ENCODE peak calls at places on chromosomes 2 and 18, in four cellular contexts. One of them, this sample, is unnamed.

GRCh38 chr2:74383254-74383653 is 3.1 kb upstream of the DCTN1 start:
- DNase-seq in adrenal gland: no peak
- DNase-seq in CD8-positive, alpha-beta memory T cell: no peak
- DNase-seq in neural progenitor cell: no peak
- DNase-seq in this sample: no peak

GRCh38 chr2:218290316-218291261 is 1.7 kb downstream of the TMBIM1 start:
- DNase-seq in adrenal gland: no peak
- DNase-seq in CD8-positive, alpha-beta memory T cell: peak; percentile 66
- DNase-seq in neural progenitor cell: no peak
- DNase-seq in this sample: no peak

GRCh38 chr18:51666717-51667320 is 469.3 kb upstream of the MEX3C start:
- DNase-seq in adrenal gland: peak; percentile 57
- DNase-seq in CD8-positive, alpha-beta memory T cell: no peak
- DNase-seq in neural progenitor cell: peak; percentile 61
- DNase-seq in this sample: peak; percentile 6

GRCh38 chr18:67385455-67385854 is 131.1 kb downstream of the DSEL start:
- DNase-seq in adrenal gland: no peak
- DNase-seq in CD8-positive, alpha-beta memory T cell: no peak
- DNase-seq in neural progenitor cell: no peak
- DNase-seq in this sample: no peak

GRCh38 chr2:155600914-155601760 is 731.4 kb downstream of the NR4A2 start:
- DNase-seq in adrenal gland: no peak
- DNase-seq in CD8-positive, alpha-beta memory T cell: no peak
- DNase-seq in neural progenitor cell: no peak
- DNase-seq in this sample: no peak

GRCh38 chr2:104052341-104052740 is 801.6 kb upstream of the POU3F3 start:
- DNase-seq in adrenal gland: no peak
- DNase-seq in CD8-positive, alpha-beta memory T cell: no peak
- DNase-seq in neural progenitor cell: peak; percentile 79
- DNase-seq in this sample: no peak

GRCh38 chr2:11433875-11434274 is 32.1 kb downstream of the E2F6 start:
- DNase-seq in adrenal gland: no peak
- DNase-seq in CD8-positive, alpha-beta memory T cell: no peak
- DNase-seq in neural progenitor cell: no peak
- DNase-seq in this sample: no peak

GRCh38 chr2:120109186-120110061 is 96.5 kb downstream of the EPB41L5 start:
- DNase-seq in adrenal gland: no peak
- DNase-seq in CD8-positive, alpha-beta memory T cell: peak; percentile 55
- DNase-seq in neural progenitor cell: no peak
- DNase-seq in this sample: peak; percentile 25

GRCh38 chr2:209525834-209526281 is 102.0 kb downstream of the MAP2 start:
- DNase-seq in adrenal gland: no peak
- DNase-seq in CD8-positive, alpha-beta memory T cell: no peak
- DNase-seq in neural progenitor cell: no peak
- DNase-seq in this sample: peak; percentile 71

GRCh38 chr2:98463081-98463481 is 18.4 kb downstream of the INPP4A start:
- DNase-seq in adrenal gland: peak; percentile 11
- DNase-seq in CD8-positive, alpha-beta memory T cell: no peak
- DNase-seq in neural progenitor cell: no peak
- DNase-seq in this sample: no peak

GRCh38 chr2:23926289-23926749 is 604 bp downstream of the ATAD2B start:
- DNase-seq in adrenal gland: peak; percentile 64
- DNase-seq in CD8-positive, alpha-beta memory T cell: no peak
- DNase-seq in neural progenitor cell: peak; percentile 74
- DNase-seq in this sample: no peak

GRCh38 chr2:12057436-12058166 is 311.2 kb downstream of the LPIN1 start:
- DNase-seq in adrenal gland: peak; percentile 41
- DNase-seq in CD8-positive, alpha-beta memory T cell: no peak
- DNase-seq in neural progenitor cell: no peak
- DNase-seq in this sample: no peak

GRCh38 chr2:1633092-1633721 is 111.1 kb downstream of the PXDN start:
- DNase-seq in adrenal gland: no peak
- DNase-seq in CD8-positive, alpha-beta memory T cell: no peak
- DNase-seq in neural progenitor cell: no peak
- DNase-seq in this sample: no peak

GRCh38 chr18:79556829-79557585 is 122.6 kb upstream of the CTDP1 start:
- DNase-seq in adrenal gland: no peak
- DNase-seq in CD8-positive, alpha-beta memory T cell: no peak
- DNase-seq in neural progenitor cell: no peak
- DNase-seq in this sample: no peak

GRCh38 chr18:22309191-22309590 is 108.5 kb downstream of the CTAGE1 start:
- DNase-seq in adrenal gland: no peak
- DNase-seq in CD8-positive, alpha-beta memory T cell: no peak
- DNase-seq in neural progenitor cell: no peak
- DNase-seq in this sample: no peak

GRCh38 chr2:220394433-220394832 is 767.0 kb downstream of the SLC4A3 start:
- DNase-seq in adrenal gland: peak; percentile 30
- DNase-seq in CD8-positive, alpha-beta memory T cell: no peak
- DNase-seq in neural progenitor cell: no peak
- DNase-seq in this sample: peak; percentile 49

GRCh38 chr2:3785220-3785889 is 82.0 kb downstream of the DCDC2C start:
- DNase-seq in adrenal gland: no peak
- DNase-seq in CD8-positive, alpha-beta memory T cell: no peak
- DNase-seq in neural progenitor cell: no peak
- DNase-seq in this sample: peak; percentile 82

GRCh38 chr2:10426726-10427567 is 21.2 kb downstream of the ODC1 start:
- DNase-seq in adrenal gland: no peak
- DNase-seq in CD8-positive, alpha-beta memory T cell: no peak
- DNase-seq in neural progenitor cell: peak; percentile 55
- DNase-seq in this sample: no peak

GRCh38 chr2:56217106-56217505 is 33.3 kb downstream of the CCDC85A start:
- DNase-seq in adrenal gland: no peak
- DNase-seq in CD8-positive, alpha-beta memory T cell: no peak
- DNase-seq in neural progenitor cell: peak; percentile 26
- DNase-seq in this sample: no peak

GRCh38 chr2:149360106-149360505 is 29.7 kb downstream of the LYPD6 start:
- DNase-seq in adrenal gland: no peak
- DNase-seq in CD8-positive, alpha-beta memory T cell: no peak
- DNase-seq in neural progenitor cell: peak; percentile 21
- DNase-seq in this sample: peak; percentile 26

GRCh38 chr2:148614024-148614331 is 30.6 kb upstream of the EPC2 start:
- DNase-seq in adrenal gland: no peak
- DNase-seq in CD8-positive, alpha-beta memory T cell: no peak
- DNase-seq in neural progenitor cell: peak; percentile 69
- DNase-seq in this sample: peak; percentile 45

GRCh38 chr2:63790491-63790890 is 51.2 kb upstream of the UGP2 start:
- DNase-seq in adrenal gland: no peak
- DNase-seq in CD8-positive, alpha-beta memory T cell: no peak
- DNase-seq in neural progenitor cell: no peak
- DNase-seq in this sample: no peak

GRCh38 chr2:184923751-184924150 is 325.4 kb downstream of the ZNF804A start:
- DNase-seq in adrenal gland: no peak
- DNase-seq in CD8-positive, alpha-beta memory T cell: no peak
- DNase-seq in neural progenitor cell: no peak
- DNase-seq in this sample: no peak

GRCh38 chr2:171600126-171600525 is 77.9 kb downstream of the CYBRD1 start:
- DNase-seq in adrenal gland: no peak
- DNase-seq in CD8-positive, alpha-beta memory T cell: no peak
- DNase-seq in neural progenitor cell: no peak
- DNase-seq in this sample: no peak

GRCh38 chr2:128026422-128027277 is 1.2 kb downstream of the SAP130 start:
- DNase-seq in adrenal gland: no peak
- DNase-seq in CD8-positive, alpha-beta memory T cell: no peak
- DNase-seq in neural progenitor cell: no peak
- DNase-seq in this sample: no peak

GRCh38 chr2:121489284-121489683 is 41.4 kb upstream of the RNU4ATAC start:
- DNase-seq in adrenal gland: no peak
- DNase-seq in CD8-positive, alpha-beta memory T cell: no peak
- DNase-seq in neural progenitor cell: no peak
- DNase-seq in this sample: no peak

GRCh38 chr2:62559582-62559981 is 53.6 kb upstream of the TMEM17 start:
- DNase-seq in adrenal gland: no peak
- DNase-seq in CD8-positive, alpha-beta memory T cell: no peak
- DNase-seq in neural progenitor cell: no peak
- DNase-seq in this sample: no peak

GRCh38 chr2:196696423-196697073 is 57.0 kb downstream of the CCDC150 start:
- DNase-seq in adrenal gland: no peak
- DNase-seq in CD8-positive, alpha-beta memory T cell: no peak
- DNase-seq in neural progenitor cell: no peak
- DNase-seq in this sample: peak; percentile 54

GRCh38 chr2:230873670-230874401 is 9.1 kb downstream of the ITM2C start:
- DNase-seq in adrenal gland: peak; percentile 6
- DNase-seq in CD8-positive, alpha-beta memory T cell: no peak
- DNase-seq in neural progenitor cell: no peak
- DNase-seq in this sample: no peak

GRCh38 chr2:230874876-230875275 is 10.1 kb downstream of the ITM2C start:
- DNase-seq in adrenal gland: peak; percentile 9
- DNase-seq in CD8-positive, alpha-beta memory T cell: no peak
- DNase-seq in neural progenitor cell: no peak
- DNase-seq in this sample: no peak

GRCh38 chr2:230872968-230873669 is 8.4 kb downstream of the ITM2C start:
- DNase-seq in adrenal gland: no peak
- DNase-seq in CD8-positive, alpha-beta memory T cell: no peak
- DNase-seq in neural progenitor cell: no peak
- DNase-seq in this sample: no peak

GRCh38 chr2:230875347-230876315 is 10.9 kb downstream of the ITM2C start:
- DNase-seq in adrenal gland: no peak
- DNase-seq in CD8-positive, alpha-beta memory T cell: no peak
- DNase-seq in neural progenitor cell: no peak
- DNase-seq in this sample: no peak

DNA sequence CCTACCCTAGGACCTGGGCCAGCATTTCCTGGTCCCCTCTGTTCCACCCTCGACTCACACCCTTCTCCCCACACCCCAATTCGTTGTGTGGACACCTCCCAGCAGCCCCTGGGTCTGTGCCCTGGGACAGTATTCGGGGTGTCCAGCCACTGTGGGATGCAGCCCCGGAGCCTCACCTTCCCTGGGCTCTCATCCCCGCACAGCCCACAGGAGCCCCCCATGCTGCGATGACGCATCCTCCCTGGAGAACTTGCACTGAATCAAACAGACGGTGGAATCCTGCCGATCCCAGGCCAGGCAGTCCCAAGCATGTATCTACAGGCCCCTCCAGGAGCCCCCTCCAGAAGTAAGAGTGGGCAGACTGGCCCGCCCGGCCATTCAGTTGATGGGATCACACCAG is 9.7 kb downstream of the ITM2C start:
- DNase-seq in adrenal gland: no peak
- DNase-seq in CD8-positive, alpha-beta memory T cell: no peak
- DNase-seq in neural progenitor cell: no peak
- DNase-seq in this sample: no peak
- H3K4me1 ChIP-seq in adrenal gland: no peaks in the 10 kb centered on the region
- H3K4me1 ChIP-seq in CD8-positive, alpha-beta memory T cell: peaks cover 21% of the 10 kb centered on the region
- H3K4me1 ChIP-seq in neural progenitor cell: peaks cover 27% of the 10 kb centered on the region
- H3K4me1 ChIP-seq in this sample: no peaks in the 10 kb centered on the region

GRCh38 chr18:45830917-45831316 is 5.4 kb downstream of the SIGLEC15 start:
- DNase-seq in adrenal gland: no peak
- DNase-seq in CD8-positive, alpha-beta memory T cell: no peak
- DNase-seq in neural progenitor cell: no peak
- DNase-seq in this sample: no peak

GRCh38 chr18:45834303-45834702 is 8.8 kb downstream of the SIGLEC15 start:
- DNase-seq in adrenal gland: no peak
- DNase-seq in CD8-positive, alpha-beta memory T cell: no peak
- DNase-seq in neural progenitor cell: no peak
- DNase-seq in this sample: no peak

GRCh38 chr18:45825258-45825744 is at the start of gene SIGLEC15:
- DNase-seq in adrenal gland: no peak
- DNase-seq in CD8-positive, alpha-beta memory T cell: no peak
- DNase-seq in neural progenitor cell: no peak
- DNase-seq in this sample: no peak

GRCh38 chr18:45829896-45830295 is 4.4 kb downstream of the SIGLEC15 start:
- DNase-seq in adrenal gland: no peak
- DNase-seq in CD8-positive, alpha-beta memory T cell: no peak
- DNase-seq in neural progenitor cell: no peak
- DNase-seq in this sample: no peak

GRCh38 chr18:45828917-45829811 is 3.7 kb downstream of the SIGLEC15 start:
- DNase-seq in adrenal gland: peak; percentile 38
- DNase-seq in CD8-positive, alpha-beta memory T cell: no peak
- DNase-seq in neural progenitor cell: no peak
- DNase-seq in this sample: no peak
- H3K4me1 ChIP-seq in adrenal gland: peaks cover 11% of the 10 kb centered on the region
- H3K4me1 ChIP-seq in CD8-positive, alpha-beta memory T cell: peaks cover 20% of the 10 kb centered on the region
- H3K4me1 ChIP-seq in neural progenitor cell: peaks cover 11% of the 10 kb centered on the region
- H3K4me1 ChIP-seq in this sample: peaks cover 5% of the 10 kb centered on the region

GRCh38 chr2:150467641-150467963 is 19.9 kb downstream of the RND3 start:
- DNase-seq in adrenal gland: no peak
- DNase-seq in CD8-positive, alpha-beta memory T cell: no peak
- DNase-seq in neural progenitor cell: no peak
- DNase-seq in this sample: peak; percentile 37

GRCh38 chr2:150465703-150466569 is 21.5 kb downstream of the RND3 start:
- DNase-seq in adrenal gland: no peak
- DNase-seq in CD8-positive, alpha-beta memory T cell: no peak
- DNase-seq in neural progenitor cell: no peak
- DNase-seq in this sample: peak; percentile 60

GRCh38 chr2:150469706-150470105 is 17.8 kb downstream of the RND3 start:
- DNase-seq in adrenal gland: no peak
- DNase-seq in CD8-positive, alpha-beta memory T cell: no peak
- DNase-seq in neural progenitor cell: no peak
- DNase-seq in this sample: peak; percentile 39

GRCh38 chr2:150468350-150468960 is 19.0 kb downstream of the RND3 start:
- DNase-seq in adrenal gland: no peak
- DNase-seq in CD8-positive, alpha-beta memory T cell: no peak
- DNase-seq in neural progenitor cell: no peak
- DNase-seq in this sample: no peak

GRCh38 chr2:150466770-150467640 is 20.5 kb downstream of the RND3 start:
- DNase-seq in adrenal gland: no peak
- DNase-seq in CD8-positive, alpha-beta memory T cell: no peak
- DNase-seq in neural progenitor cell: no peak
- DNase-seq in this sample: peak; percentile 58
- H3K4me1 ChIP-seq in adrenal gland: peaks cover 7% of the 10 kb centered on the region
- H3K4me1 ChIP-seq in CD8-positive, alpha-beta memory T cell: no peaks in the 10 kb centered on the region
- H3K4me1 ChIP-seq in neural progenitor cell: no peaks in the 10 kb centered on the region
- H3K4me1 ChIP-seq in this sample: peaks cover 33% of the 10 kb centered on the region

DNA sequence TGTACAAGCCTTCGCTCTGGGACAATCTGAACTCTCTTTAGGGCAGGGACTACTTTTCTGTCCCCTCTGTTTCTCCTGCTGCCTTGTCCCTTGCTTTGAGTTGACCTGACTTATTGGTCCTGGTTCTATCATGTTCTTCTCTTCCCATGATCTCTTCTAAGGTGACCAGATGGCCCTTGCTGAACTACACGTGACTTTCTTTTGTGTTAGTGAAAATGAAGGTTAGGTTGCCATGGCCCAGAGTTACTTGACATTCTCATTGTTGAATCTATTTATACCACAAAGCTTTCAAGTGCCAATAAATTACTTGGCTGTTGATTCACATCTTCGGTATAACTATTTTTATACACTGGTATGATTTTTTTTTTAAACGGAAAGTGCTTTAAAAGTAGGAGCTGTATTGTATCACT is 24.4 kb downstream of the MRPL33 start:
- DNase-seq in adrenal gland: no peak
- DNase-seq in CD8-positive, alpha-beta memory T cell: no peak
- DNase-seq in neural progenitor cell: no peak
- DNase-seq in this sample: no peak
- H3K4me1 ChIP-seq in adrenal gland: peaks cover 8% of the 10 kb centered on the region
- H3K4me1 ChIP-seq in CD8-positive, alpha-beta memory T cell: no peaks in the 10 kb centered on the region
- H3K4me1 ChIP-seq in neural progenitor cell: peaks cover 7% of the 10 kb centered on the region
- H3K4me1 ChIP-seq in this sample: peaks cover 13% of the 10 kb centered on the region